ENCODE peak calls at places on chromosomes 2 and 18, in ten cellular contexts. X, N, K, A, E, M, U, L, P and D are unnamed samples.

GRCh38 chr18:56545539-56545938 is 92.9 kb downstream of the TXNL1 start:
- DNase-seq in A (peak; percentile 6), N (no peak), U (no peak), M (no peak), E (no peak), P (no peak), X (no peak), K (peak; percentile 31), L (peak; percentile 15), D (no peak)

GRCh38 chr2:75182606-75183005 is 16.7 kb downstream of the TACR1 start:
- DNase-seq in E (no peak), L (no peak), A (no peak), P (no peak), X (no peak), U (no peak), K (no peak), N (no peak), M (no peak), D (no peak)

GRCh38 chr2:136582631-136583205 is 182.6 kb upstream of the THSD7B start:
- DNase-seq in L (peak; percentile 4), E (no peak), U (peak; percentile 17), A (peak; percentile 32), N (no peak), X (peak; percentile 78), P (no peak), M (no peak), K (peak; percentile 1), D (peak; percentile 1)

GRCh38 chr2:152098798-152099654 is at the start of gene CACNB4:
- DNase-seq in A (peak; percentile 25), U (peak; percentile 15), L (peak; percentile 17), P (no peak), X (peak; percentile 66), M (no peak), E (no peak), N (peak; percentile 28), K (peak; percentile 20), D (no peak)

GRCh38 chr18:55338955-55339662 is 248.9 kb downstream of the TCF4 start:
- DNase-seq in N (no peak), L (peak; percentile 34), K (peak; percentile 53), X (no peak), E (no peak), M (no peak), P (no peak), U (peak; percentile 48), A (peak; percentile 74), D (no peak)

GRCh38 chr2:231187736-231188505 is 10.5 kb upstream of the ARMC9 start:
- DNase-seq in U (peak; percentile 86), L (peak; percentile 95), E (peak; percentile 92), N (peak; percentile 83), X (no peak), P (peak; percentile 75), M (no peak), K (peak; percentile 74), A (no peak), D (no peak)

GRCh38 chr2:72134997-72135800 is 12.5 kb downstream of the CYP26B1 start:
- DNase-seq in P (peak; percentile 49), N (no peak), A (no peak), U (no peak), L (no peak), E (no peak), X (no peak), M (no peak), K (no peak), D (no peak)

GRCh38 chr18:47560693-47561092 is 309.2 kb upstream of the SKOR2 start:
- DNase-seq in U (no peak), X (peak; percentile 27), K (no peak), E (no peak), P (no peak), M (no peak), N (no peak), A (no peak), L (no peak), D (no peak)

GRCh38 chr2:208608436-208608835 is 201.8 kb downstream of the PTH2R start:
- DNase-seq in M (no peak), P (no peak), U (no peak), E (no peak), A (no peak), K (no peak), X (no peak), N (no peak), L (no peak), D (no peak)

GRCh38 chr2:39620067-39620466 is 45.6 kb upstream of the TMEM178A start:
- DNase-seq in K (peak; percentile 89), M (no peak), X (no peak), L (peak; percentile 96), U (peak; percentile 94), N (peak; percentile 74), E (peak; percentile 73), A (peak; percentile 81), P (no peak), D (peak; percentile 54)

GRCh38 chr2:108223573-108223972 is 16.2 kb upstream of the SULT1C3 start:
- DNase-seq in N (no peak), A (no peak), K (no peak), U (no peak), E (no peak), M (no peak), L (no peak), P (no peak), X (no peak), D (no peak)

GRCh38 chr2:127637725-127638252 is 8.2 kb upstream of the GPR17 start:
- DNase-seq in K (peak; percentile 74), E (no peak), U (peak; percentile 91), X (peak; percentile 28), M (no peak), A (peak; percentile 89), L (peak; percentile 80), N (no peak), P (no peak), D (peak; percentile 66)

GRCh38 chr2:73284296-73285161 is at the start of gene FBXO41:
- DNase-seq in A (peak; percentile 66), U (no peak), K (no peak), E (peak; percentile 62), N (no peak), M (peak; percentile 56), X (peak; percentile 81), L (peak; percentile 55), P (peak; percentile 86), D (no peak)

GRCh38 chr2:73283545-73284295 is 558 bp downstream of the FBXO41 start:
- DNase-seq in M (no peak), P (peak; percentile 70), K (no peak), N (no peak), A (peak; percentile 16), E (peak; percentile 55), U (no peak), L (no peak), X (peak; percentile 27), D (no peak)

GRCh38 chr2:73282924-73283544 is 1.2 kb downstream of the FBXO41 start:
- DNase-seq in M (no peak), N (no peak), K (no peak), E (peak; percentile 63), X (peak; percentile 27), P (no peak), U (no peak), A (no peak), L (no peak), D (no peak)

GRCh38 chr2:73286134-73286533 is 1.9 kb upstream of the FBXO41 start:
- DNase-seq in L (no peak), E (no peak), M (no peak), K (no peak), P (no peak), A (no peak), X (no peak), N (no peak), U (no peak), D (no peak)

GRCh38 chr2:73285162-73285739 is 973 bp upstream of the FBXO41 start:
- DNase-seq in M (peak; percentile 61), A (no peak), E (no peak), L (no peak), P (no peak), X (no peak), K (no peak), N (no peak), U (no peak), D (no peak)
- H3K4me3 ChIP-seq in M (peak overlapping the region; percentile 83), A (peak overlapping the region; percentile 78), E (peak overlapping the region; percentile 73), L (peak overlapping the region; percentile 67), P (no peak overlapping the region), X (peak overlapping the region; percentile 80), K (peak overlapping the region; percentile 61), N (peak overlapping the region; percentile 60), U (no peak overlapping the region), D (peak overlapping the region; percentile 62)

GRCh38 chr2:205686231-205687017 is 4.1 kb downstream of the NRP2 start:
- DNase-seq in U (no peak), P (peak; percentile 77), N (no peak), M (no peak), E (no peak), A (peak; percentile 45), L (peak; percentile 54), K (no peak), X (peak; percentile 59), D (no peak)
- H3K4me3 ChIP-seq in U (peak overlapping the region; percentile 62), P (peak overlapping the region; percentile 61), N (peak overlapping the region; percentile 79), M (no peak overlapping the region), E (peak overlapping the region; percentile 77), A (peak overlapping the region; percentile 40), L (peak overlapping the region; percentile 69), K (peak overlapping the region; percentile 56), X (peak overlapping the region; percentile 65), D (peak overlapping the region; percentile 74)

GRCh38 chr18:12921178-12921577 is 26.6 kb upstream of the SEH1L start:
- DNase-seq in M (peak; percentile 19), U (no peak), K (no peak), L (no peak), N (no peak), A (no peak), E (no peak), X (no peak), P (no peak), D (no peak)
- H3K4me3 ChIP-seq in M (no peak overlapping the region), U (no peak overlapping the region), K (no peak overlapping the region), L (no peak overlapping the region), N (no peak overlapping the region), A (no peak overlapping the region), E (no peak overlapping the region), X (no peak overlapping the region), P (no peak overlapping the region), D (no peak overlapping the region)

GRCh38 chr18:54004828-54005227 is 219.6 kb downstream of the MBD2 start:
- DNase-seq in A (peak; percentile 39), P (no peak), U (no peak), X (no peak), E (no peak), K (peak; percentile 30), L (peak; percentile 68), M (no peak), N (no peak), D (peak; percentile 15)

GRCh38 chr18:54003195-54003594 is 221.3 kb downstream of the MBD2 start:
- DNase-seq in L (no peak), X (no peak), K (no peak), M (no peak), A (no peak), N (no peak), U (no peak), P (no peak), E (no peak), D (no peak)
- H3K4me3 ChIP-seq in L (no peak overlapping the region), X (no peak overlapping the region), K (no peak overlapping the region), M (no peak overlapping the region), A (no peak overlapping the region), N (no peak overlapping the region), U (no peak overlapping the region), P (no peak overlapping the region), E (no peak overlapping the region), D (no peak overlapping the region)

GRCh38 chr18:58768293-58768974 is 96.2 kb upstream of the ZNF532 start:
- DNase-seq in A (peak; percentile 82), X (peak; percentile 87), P (peak; percentile 91), U (peak; percentile 62), N (peak; percentile 57), E (peak; percentile 78), M (peak; percentile 26), K (peak; percentile 37), L (peak; percentile 70), D (no peak)
- H3K4me3 ChIP-seq in A (peak overlapping the region; percentile 33), X (peak overlapping the region; percentile 44), P (peak overlapping the region; percentile 51), U (no peak overlapping the region), N (peak overlapping the region; percentile 37), E (peak overlapping the region; percentile 63), M (no peak overlapping the region), K (peak overlapping the region; percentile 4), L (no peak overlapping the region), D (peak overlapping the region; percentile 17)

GRCh38 chr2:219444566-219445091 is 10.0 kb downstream of the SPEG start:
- DNase-seq in X (no peak), P (peak; percentile 72), N (no peak), M (no peak), A (no peak), E (no peak), K (no peak), L (no peak), U (no peak), D (no peak)
- H3K4me3 ChIP-seq in X (no peak overlapping the region), P (no peak overlapping the region), N (peak overlapping the region; percentile 77), M (no peak overlapping the region), A (no peak overlapping the region), E (peak overlapping the region; percentile 83), K (no peak overlapping the region), L (no peak overlapping the region), U (no peak overlapping the region), D (no peak overlapping the region)